ENCODE peak calls at places on chromosomes 3 and 15, in six cellular contexts. Q, H, U, B, R and G are unnamed samples.

GRCh38 chr3:195394700-195395099 is 48.1 kb downstream of the ACAP2 start:
- DNase-seq in Q (no peak), H (no peak), U (no peak), B (no peak), R (no peak), G (no peak)

GRCh38 chr15:101187820-101188516 is 63.9 kb downstream of the CHSY1 start:
- DNase-seq in Q (no peak), H (no peak), U (peak), B (no peak), R (no peak), G (no peak)

GRCh38 chr15:54109014-54109413 is 130.8 kb downstream of the UNC13C start:
- DNase-seq in Q (no peak), H (no peak), U (no peak), B (no peak), R (no peak), G (no peak)

GRCh38 chr3:15272431-15273196 is 59.8 kb downstream of the SH3BP5 start:
- DNase-seq in Q (peak), H (no peak), U (peak), B (peak), R (no peak), G (no peak)

GRCh38 chr15:75702431-75702830 is 10.2 kb downstream of the CSPG4 start:
- DNase-seq in Q (no peak), H (no peak), U (no peak), B (no peak), R (no peak), G (no peak)

GRCh38 chr3:162437480-162437879 is 940.9 kb downstream of the OTOL1 start:
- DNase-seq in Q (no peak), H (no peak), U (no peak), B (no peak), R (no peak), G (no peak)

GRCh38 chr3:152173627-152174026 is 95.1 kb upstream of the MBNL1 start:
- DNase-seq in Q (no peak), H (no peak), U (no peak), B (no peak), R (no peak), G (no peak)

GRCh38 chr3:42654331-42655201 is 1.1 kb downstream of the ZBTB47 start:
- DNase-seq in Q (peak), H (peak), U (peak), B (no peak), R (no peak), G (peak)

GRCh38 chr3:180947761-180948390 is 35.4 kb downstream of the FXR1 start:
- DNase-seq in Q (no peak), H (no peak), U (no peak), B (no peak), R (no peak), G (no peak)

GRCh38 chr3:50264389-50264963 is 4.5 kb upstream of the SEMA3B start:
- DNase-seq in Q (peak), H (peak), U (peak), B (no peak), R (peak), G (no peak)

GRCh38 chr3:25365636-25366035 is 62.4 kb upstream of the RARB start:
- DNase-seq in Q (no peak), H (no peak), U (no peak), B (no peak), R (no peak), G (no peak)

GRCh38 chr3:94420941-94421340 is 358.1 kb downstream of the NSUN3 start:
- DNase-seq in Q (no peak), H (no peak), U (no peak), B (no peak), R (no peak), G (no peak)

GRCh38 chr15:36748743-36749142 is 169.3 kb downstream of the CDIN1 start:
- DNase-seq in Q (no peak), H (no peak), U (no peak), B (no peak), R (no peak), G (no peak)

GRCh38 chr3:31996195-31996594 is 14.6 kb downstream of the ZNF860 start:
- DNase-seq in Q (no peak), H (no peak), U (no peak), B (no peak), R (no peak), G (no peak)

GRCh38 chr3:119181765-119182164 is 8.4 kb downstream of the UPK1B start:
- DNase-seq in Q (no peak), H (peak), U (no peak), B (no peak), R (no peak), G (no peak)

GRCh38 chr15:99961011-99961441 is 227.8 kb upstream of the LYSMD4 start:
- DNase-seq in Q (peak), H (no peak), U (peak), B (no peak), R (no peak), G (no peak)

GRCh38 chr3:129794319-129795201 is 99.0 kb downstream of the TMCC1 start:
- DNase-seq in Q (peak), H (peak), U (no peak), B (no peak), R (no peak), G (no peak)

GRCh38 chr15:48536681-48537091 is 108.8 kb downstream of the FBN1 start:
- DNase-seq in Q (no peak), H (no peak), U (no peak), B (no peak), R (no peak), G (no peak)

GRCh38 chr3:11640009-11640673 is 3.6 kb downstream of the VGLL4 start:
- DNase-seq in Q (no peak), H (no peak), U (no peak), B (no peak), R (no peak), G (no peak)

GRCh38 chr3:11641316-11641682 is 2.4 kb downstream of the VGLL4 start:
- DNase-seq in Q (no peak), H (no peak), U (no peak), B (no peak), R (no peak), G (no peak)

GRCh38 chr3:11643212-11644087 is at the start of gene VGLL4:
- DNase-seq in Q (peak), H (peak), U (peak), B (peak), R (peak), G (peak)

GRCh38 chr3:11641683-11642407 is 1.9 kb downstream of the VGLL4 start:
- DNase-seq in Q (no peak), H (no peak), U (no peak), B (no peak), R (no peak), G (no peak)

GRCh38 chr3:11642455-11643162 is 1.1 kb downstream of the VGLL4 start:
- DNase-seq in Q (peak), H (peak), U (peak), B (peak), R (peak), G (no peak)
- TF ChIP-seq POLR2A in Q (no peak), H (no peak), U (peak), B (no peak), R (peak), G (peak)

DNA sequence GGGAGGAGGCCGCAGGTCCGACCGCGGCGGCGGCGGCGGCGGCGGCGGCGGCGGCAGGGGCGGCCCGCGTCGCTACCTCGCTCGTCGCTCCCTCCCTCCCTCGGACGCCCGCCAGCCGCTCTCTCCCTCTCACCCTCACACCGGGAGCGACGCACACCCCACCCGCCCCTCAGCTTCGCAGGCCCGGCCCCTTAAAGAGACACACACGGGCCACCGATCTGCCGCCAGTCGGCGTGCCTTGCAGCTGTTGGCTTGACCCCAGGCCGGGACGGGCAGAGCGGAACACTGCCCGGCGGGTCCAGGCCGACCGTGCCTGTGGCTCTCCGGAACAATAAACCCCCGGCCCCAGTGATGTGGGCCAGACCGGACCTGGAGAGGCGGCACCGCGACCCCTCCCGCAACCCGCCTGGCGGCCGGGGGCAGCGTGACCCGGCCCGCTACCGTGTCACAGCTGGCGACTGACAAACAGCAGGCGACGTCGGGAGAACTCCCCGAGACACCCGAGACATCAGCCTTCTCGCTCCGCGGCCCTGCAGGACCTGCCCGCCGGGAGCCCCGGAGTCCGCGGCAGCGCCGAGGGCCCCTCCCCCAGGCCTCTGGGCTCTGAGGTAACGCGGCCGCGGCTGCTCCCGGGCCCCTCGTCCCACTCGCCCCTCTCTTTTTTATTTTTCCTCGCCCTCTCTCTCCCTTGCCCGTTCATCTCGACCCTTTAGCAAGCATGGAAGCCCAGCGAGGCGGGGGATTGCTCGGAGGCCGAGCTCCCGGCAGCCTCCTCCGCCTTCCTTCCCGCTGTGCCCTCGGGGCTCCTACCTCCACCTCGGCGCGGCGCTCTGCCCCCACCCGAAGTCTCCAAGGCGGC is at the start of gene SETD2:
- DNase-seq in Q (peak), H (peak), U (peak), B (peak), R (peak), G (peak)
- TF ChIP-seq POLR2A in Q (no peak), H (no peak), U (no peak), B (peak), R (peak), G (no peak)

GRCh38 chr15:68818088-68818670 is 2.5 kb downstream of the ANP32A start:
- DNase-seq in Q (peak), H (peak), U (peak), B (peak), R (peak), G (no peak)
- TF ChIP-seq POLR2A in Q (no peak), H (no peak), U (no peak), B (peak), R (peak), G (peak)

DNA sequence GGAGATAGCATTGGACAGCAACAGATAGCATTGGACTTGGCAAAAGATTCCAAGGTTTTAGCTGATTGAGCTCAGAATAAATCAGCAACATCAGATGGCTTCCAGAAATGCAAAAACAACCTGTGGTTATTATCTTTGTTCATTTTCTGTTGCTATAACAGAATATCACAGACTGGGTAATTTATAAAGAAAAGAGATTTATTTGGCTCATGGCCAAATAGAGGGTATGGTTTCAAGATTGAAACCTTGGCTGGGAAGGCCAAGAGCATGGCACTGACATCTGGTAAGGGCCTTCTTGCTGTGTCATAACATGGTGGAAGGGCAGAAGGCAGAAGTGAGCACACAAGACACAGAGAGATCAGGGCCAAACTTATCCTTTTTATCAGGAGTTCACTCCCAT is 34.8 kb downstream of the SLC28A1 start:
- DNase-seq in Q (no peak), H (no peak), U (no peak), B (no peak), R (no peak), G (no peak)
- TF ChIP-seq POLR2A in Q (no peak), H (no peak), U (no peak), B (no peak), R (no peak), G (no peak)

DNA sequence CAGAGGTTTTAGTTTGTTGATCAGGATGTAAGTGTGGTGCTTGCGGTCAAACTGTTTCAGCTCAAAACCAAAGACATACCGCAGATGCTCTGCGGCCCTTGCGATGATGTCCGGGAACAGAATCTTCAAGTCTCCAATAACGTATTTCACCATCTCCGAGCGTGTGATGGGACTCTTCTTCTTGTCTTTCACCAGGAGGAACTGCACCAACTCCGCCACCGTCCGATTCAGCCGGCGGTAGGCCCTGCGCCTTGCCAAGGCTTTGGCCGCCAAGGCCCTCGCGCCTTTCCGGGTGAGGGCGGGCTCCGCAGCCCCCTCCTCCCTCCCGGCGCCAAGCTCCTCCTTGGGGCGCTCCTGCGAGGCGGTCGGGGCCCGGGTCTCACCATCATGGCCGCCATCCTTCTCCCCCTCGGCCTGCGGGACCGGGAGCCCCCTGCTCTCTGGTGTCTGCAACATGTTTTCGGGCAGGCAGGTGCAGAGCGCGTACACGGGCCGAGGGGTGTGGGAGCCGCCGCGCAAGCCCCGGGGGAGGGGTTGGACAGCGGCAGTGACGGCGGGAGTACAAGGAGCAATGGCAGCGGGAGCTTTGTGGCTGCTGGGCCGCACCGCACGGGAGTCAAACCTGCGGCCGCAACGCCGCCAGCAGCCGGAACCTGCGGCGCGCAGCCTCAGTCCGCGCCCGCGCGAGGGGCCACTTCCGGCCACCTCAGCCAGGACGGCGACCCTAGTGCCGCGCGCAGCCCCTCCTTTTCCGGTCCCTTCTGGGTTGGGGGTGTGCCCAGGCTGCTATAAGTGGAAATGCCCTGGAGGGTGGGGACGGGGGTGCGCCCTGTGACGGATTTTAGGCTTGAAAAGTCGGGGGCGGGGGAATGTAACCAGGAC is at the start of gene MAGEF1:
- DNase-seq in Q (peak), H (peak), U (peak), B (peak), R (peak), G (peak)
- TF ChIP-seq POLR2A in Q (peak), H (no peak), U (peak), B (peak), R (peak), G (no peak)